ENCODE peak calls at places on chromosomes 12 and 14, in nine cellular contexts. K, S, H, X, G, E, C, O and R are unnamed samples.

GRCh38 chr12:126355346-126355745 is 1290.1 kb downstream of the AACS start:
- DNase-seq in X (no peak), C (no peak), G (no peak), K (no peak), H (no peak), O (no peak), S (no peak), E (no peak), R (no peak)

GRCh38 chr12:113221997-113222729 is 899 bp downstream of the TPCN1 start:
- DNase-seq in X (no peak), E (no peak), K (no peak), S (no peak), C (no peak), G (no peak), O (no peak), H (no peak), R (no peak)

GRCh38 chr12:129902371-129903091 is 1.3 kb downstream of the TMEM132D start:
- DNase-seq in G (no peak), X (no peak), E (no peak), C (no peak), K (no peak), O (no peak), H (no peak), S (no peak), R (no peak)

GRCh38 chr14:31070431-31070830 is 44.3 kb upstream of the STRN3 start:
- DNase-seq in E (no peak), K (no peak), O (no peak), H (no peak), X (no peak), C (peak; percentile 90), G (no peak), S (no peak), R (peak; percentile 74)

GRCh38 chr12:58877243-58877743 is 43.0 kb downstream of the LRIG3 start:
- DNase-seq in E (peak; percentile 32), C (peak; percentile 97), S (no peak), H (no peak), O (no peak), K (no peak), G (no peak), X (peak; percentile 74), R (peak; percentile 99)

GRCh38 chr12:17528394-17528793 is 561.6 kb downstream of the RERGL start:
- DNase-seq in G (no peak), C (no peak), X (peak; percentile 11), O (no peak), K (no peak), H (no peak), S (no peak), E (no peak), R (no peak)

GRCh38 chr12:25583545-25583944 is 30.5 kb upstream of the LMNTD1 start:
- DNase-seq in K (no peak), C (peak; percentile 78), E (no peak), S (peak; percentile 15), H (no peak), X (peak; percentile 2), O (no peak), G (peak; percentile 65), R (peak; percentile 31)

GRCh38 chr12:24954261-24954660 is 5.4 kb upstream of the BCAT1 start:
- DNase-seq in H (no peak), S (no peak), G (no peak), K (no peak), X (no peak), O (no peak), E (no peak), C (no peak), R (peak; percentile 9)

GRCh38 chr12:2057041-2057792 is 4.4 kb downstream of the CACNA1C start:
- DNase-seq in E (peak; percentile 68), C (peak; percentile 68), K (peak; percentile 53), O (peak; percentile 65), G (peak; percentile 88), X (peak; percentile 49), H (peak; percentile 25), S (peak; percentile 69), R (peak; percentile 57)

GRCh38 chr12:114063435-114063834 is 97.3 kb upstream of the RBM19 start:
- DNase-seq in S (no peak), H (no peak), X (no peak), C (no peak), G (no peak), E (no peak), O (no peak), K (no peak), R (no peak)

DNA sequence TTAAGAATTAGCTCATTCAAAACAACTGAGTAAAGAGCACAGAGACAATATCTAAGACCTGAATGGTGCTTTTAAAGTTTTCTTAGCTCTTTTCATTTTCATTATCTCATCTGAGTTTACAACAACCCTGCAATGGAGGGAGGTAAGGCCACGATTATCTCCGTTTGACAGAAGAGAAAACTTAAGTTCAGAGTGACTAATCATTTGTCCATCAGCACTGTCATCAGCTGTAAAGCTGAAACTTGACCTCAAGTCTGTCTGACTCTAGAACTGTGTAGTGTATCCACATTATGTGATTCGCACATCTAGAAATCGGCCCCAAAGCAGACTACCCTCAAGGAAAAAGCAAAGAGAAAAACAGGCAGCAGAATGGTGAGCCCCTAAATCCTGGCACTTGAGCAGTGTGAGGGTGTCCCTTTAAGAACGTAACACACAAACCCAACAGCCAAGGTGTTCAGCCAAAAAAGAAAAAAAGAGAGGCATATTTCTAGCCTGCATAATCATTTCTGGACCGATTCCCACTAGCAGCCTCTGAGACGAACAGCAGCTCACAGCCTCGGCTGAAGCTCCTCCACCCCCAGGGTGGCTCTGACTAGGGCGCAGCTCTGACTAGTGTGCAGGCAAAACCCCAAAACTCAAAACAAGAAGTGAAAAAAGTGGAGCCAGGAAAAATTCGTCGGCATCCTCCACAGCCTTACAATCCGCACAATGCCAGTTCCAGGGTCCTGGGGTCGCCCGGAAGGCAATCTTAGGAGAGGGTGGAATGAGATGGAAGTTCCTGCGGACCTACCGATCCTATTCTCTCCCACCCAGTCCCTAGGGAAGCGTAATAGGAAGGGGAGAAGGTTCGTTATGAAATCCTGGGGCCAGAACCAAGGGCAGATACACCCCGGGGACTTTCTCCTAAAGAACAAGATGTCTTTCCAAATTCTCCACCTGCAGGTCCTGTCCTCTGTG is 1.5 kb downstream of the STXBP6 start:
- DNase-seq in K (peak; percentile 55), S (peak; percentile 59), H (peak; percentile 65), O (no peak), G (no peak), C (peak; percentile 79), X (no peak), E (peak; percentile 46), R (peak; percentile 87)
- H3K4me3 ChIP-seq in K (peak overlapping the region; percentile 71), S (peak overlapping the region; percentile 70), H (peak overlapping the region; percentile 61), O (peak overlapping the region; percentile 34), G (no peak overlapping the region), C (peak overlapping the region; percentile 60), X (no peak overlapping the region), E (peak overlapping the region; percentile 77), R (peak overlapping the region; percentile 57)

DNA sequence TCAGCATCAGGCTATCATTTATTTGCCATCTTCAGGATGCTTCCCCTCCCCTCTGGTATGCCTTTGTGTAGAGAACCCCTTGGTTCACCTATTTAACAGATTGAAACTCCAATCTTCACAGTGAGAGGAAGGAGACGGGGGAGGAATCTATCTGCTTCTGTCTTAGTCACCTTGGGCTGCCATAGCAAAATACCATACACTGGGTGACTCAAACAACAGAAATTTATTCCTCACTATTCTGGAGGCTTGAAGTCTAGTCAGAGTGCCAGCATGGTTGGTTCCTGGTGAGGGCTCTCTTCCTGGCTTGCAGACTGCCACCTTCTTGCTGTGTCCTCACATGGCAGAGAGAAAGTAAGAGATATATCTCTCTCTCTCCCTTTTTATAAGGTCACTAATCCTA is 13.5 kb upstream of the EML1 start:
- DNase-seq in G (no peak), E (no peak), S (no peak), K (no peak), C (peak; percentile 51), X (peak; percentile 56), H (no peak), O (no peak), R (peak; percentile 72)
- TF ChIP-seq CTCF in G (no peak), E (no peak), S (no peak), K (no peak), C (no peak), X (no peak), H (no peak), O (no peak), R (no peak)

GRCh38 chr14:22428681-22429315 is 160.2 kb downstream of the DAD1 start:
- DNase-seq in S (no peak), X (no peak), G (no peak), O (no peak), C (peak; percentile 64), K (no peak), E (no peak), H (no peak), R (peak; percentile 6)

GRCh38 chr14:22426711-22427110 is 162.3 kb downstream of the DAD1 start:
- DNase-seq in H (no peak), O (no peak), G (no peak), C (no peak), S (no peak), E (no peak), X (no peak), K (no peak), R (no peak)

GRCh38 chr14:22429546-22429945 is 159.5 kb downstream of the DAD1 start:
- DNase-seq in O (no peak), S (no peak), G (no peak), H (no peak), X (no peak), C (no peak), E (no peak), K (no peak), R (no peak)

GRCh38 chr14:22423958-22424357 is 165.1 kb downstream of the DAD1 start:
- DNase-seq in E (no peak), X (no peak), C (no peak), G (no peak), O (no peak), K (no peak), S (no peak), H (no peak), R (no peak)

DNA sequence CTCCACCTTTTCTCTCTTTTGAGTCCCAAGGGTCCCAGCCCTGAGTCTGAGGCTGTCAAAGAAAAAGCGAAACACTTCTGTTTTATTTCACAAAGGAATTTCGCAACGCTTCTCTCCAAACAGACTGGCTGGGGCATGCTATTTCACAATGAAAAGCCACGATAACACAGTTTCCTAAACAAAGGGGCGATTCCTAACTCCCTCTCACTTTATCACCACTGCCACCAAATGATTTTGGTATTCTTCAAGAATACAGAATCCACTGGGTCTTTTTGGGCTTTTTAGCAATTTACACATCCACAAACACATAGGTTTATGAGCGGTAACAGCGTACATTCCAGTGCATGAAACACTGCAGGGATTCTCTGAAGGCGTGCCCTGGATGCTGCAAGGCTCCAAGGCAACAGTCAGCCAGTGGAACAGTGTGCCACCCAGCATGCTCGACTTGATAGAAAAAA is 161.2 kb downstream of the DAD1 start:
- DNase-seq in G (no peak), O (no peak), C (peak; percentile 83), S (no peak), X (peak; percentile 14), H (peak; percentile 34), E (no peak), K (no peak), R (peak; percentile 75)
- H3K4me3 ChIP-seq in G (no peak overlapping the region), O (no peak overlapping the region), C (peak overlapping the region; percentile 24), S (peak overlapping the region; percentile 26), X (peak overlapping the region; percentile 9), H (no peak overlapping the region), E (no peak overlapping the region), K (no peak overlapping the region), R (no peak overlapping the region)

DNA sequence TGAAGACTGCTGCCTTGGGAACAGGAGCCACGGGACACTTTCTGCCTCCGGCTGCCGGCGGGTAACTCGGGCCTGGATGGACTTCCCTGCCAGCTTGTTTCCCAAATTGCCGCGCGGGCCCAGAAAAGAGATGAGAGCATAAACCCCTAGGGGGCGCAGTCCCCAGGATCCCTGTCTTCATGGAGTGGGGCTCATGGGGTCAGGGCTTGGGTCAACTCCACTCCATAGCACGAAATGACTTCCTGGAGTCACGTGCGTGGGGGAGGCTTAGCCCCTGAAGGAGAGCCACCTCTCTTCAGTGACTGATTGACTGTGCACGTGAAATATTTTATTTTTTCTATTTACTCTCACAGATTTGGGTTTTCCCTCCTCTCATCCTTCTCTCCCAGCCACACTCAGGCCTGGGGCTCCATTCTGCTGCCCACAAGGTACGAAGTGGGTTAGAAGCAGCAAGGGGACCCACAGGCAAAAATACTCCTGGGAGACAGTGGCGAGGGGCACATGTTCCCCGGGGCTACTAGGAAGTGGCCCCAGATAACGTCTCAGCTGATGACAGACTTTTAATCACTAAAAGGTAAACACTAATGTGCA is 10.0 kb downstream of the PGF start:
- DNase-seq in E (no peak), H (peak; percentile 46), S (no peak), G (peak; percentile 60), O (no peak), C (no peak), X (peak; percentile 68), K (peak; percentile 51), R (peak; percentile 32)
- TF ChIP-seq CTCF in E (peak; percentile 29), H (peak; percentile 4), S (no peak), G (peak; percentile 55), O (peak; percentile 36), C (peak; percentile 74), X (peak; percentile 62), K (peak; percentile 41), R (peak; percentile 59)